ENCODE peak calls at places on chromosome 22, in six cellular contexts. M, B, N, W, F and A are unnamed samples.

GRCh38 chr22:43993072-43993760 is 30.9 kb upstream of the PARVB start:
- DNase-seq in M (peak; percentile 64), B (peak; percentile 82), N (peak; percentile 60), W (peak; percentile 53), F (peak; percentile 37), A (peak; percentile 75)

GRCh38 chr22:20946080-20946986 is 20.7 kb upstream of the AIFM3 start:
- DNase-seq in M (peak; percentile 34), B (no peak), N (peak; percentile 59), W (no peak), F (no peak), A (no peak)

GRCh38 chr22:47012589-47013365 is 250.3 kb downstream of the TBC1D22A start:
- DNase-seq in M (peak; percentile 77), B (no peak), N (peak; percentile 61), W (no peak), F (no peak), A (peak; percentile 34)

GRCh38 chr22:48926663-48927062 is 901.0 kb downstream of the BRD1 start:
- DNase-seq in M (no peak), B (peak; percentile 31), N (no peak), W (no peak), F (no peak), A (no peak)

GRCh38 chr22:41857160-41857859 is 24.4 kb downstream of the SREBF2 start:
- DNase-seq in M (peak; percentile 72), B (peak; percentile 63), N (peak; percentile 72), W (peak; percentile 37), F (peak; percentile 30), A (peak; percentile 94)

GRCh38 chr22:33050614-33051230 is 7.5 kb downstream of the SYN3 start:
- DNase-seq in M (no peak), B (no peak), N (no peak), W (no peak), F (no peak), A (peak; percentile 40)

GRCh38 chr22:42814215-42814614 is 42.9 kb downstream of the ARFGAP3 start:
- DNase-seq in M (no peak), B (no peak), N (no peak), W (no peak), F (no peak), A (no peak)

GRCh38 chr22:45224331-45224730 is 16.4 kb downstream of the KIAA0930 start:
- DNase-seq in M (no peak), B (no peak), N (no peak), W (no peak), F (no peak), A (no peak)

GRCh38 chr22:34055525-34056200 is 135.4 kb upstream of the LARGE1 start:
- DNase-seq in M (no peak), B (peak; percentile 87), N (peak; percentile 5), W (peak; percentile 35), F (no peak), A (peak; percentile 95)

GRCh38 chr22:41822289-41823057 is 10.4 kb upstream of the SREBF2 start:
- DNase-seq in M (peak; percentile 82), B (no peak), N (peak; percentile 83), W (no peak), F (no peak), A (peak; percentile 84)

GRCh38 chr22:46209262-46209661 is 40.8 kb downstream of the CDPF1 start:
- DNase-seq in M (no peak), B (no peak), N (no peak), W (no peak), F (no peak), A (no peak)

GRCh38 chr22:45502215-45503070 is at the start of gene FBLN1:
- DNase-seq in M (no peak), B (peak; percentile 86), N (peak; percentile 56), W (peak; percentile 85), F (peak; percentile 59), A (peak; percentile 89)

GRCh38 chr22:44354288-44354687 is 41.5 kb upstream of the SHISAL1 start:
- DNase-seq in M (no peak), B (no peak), N (no peak), W (no peak), F (no peak), A (no peak)

DNA sequence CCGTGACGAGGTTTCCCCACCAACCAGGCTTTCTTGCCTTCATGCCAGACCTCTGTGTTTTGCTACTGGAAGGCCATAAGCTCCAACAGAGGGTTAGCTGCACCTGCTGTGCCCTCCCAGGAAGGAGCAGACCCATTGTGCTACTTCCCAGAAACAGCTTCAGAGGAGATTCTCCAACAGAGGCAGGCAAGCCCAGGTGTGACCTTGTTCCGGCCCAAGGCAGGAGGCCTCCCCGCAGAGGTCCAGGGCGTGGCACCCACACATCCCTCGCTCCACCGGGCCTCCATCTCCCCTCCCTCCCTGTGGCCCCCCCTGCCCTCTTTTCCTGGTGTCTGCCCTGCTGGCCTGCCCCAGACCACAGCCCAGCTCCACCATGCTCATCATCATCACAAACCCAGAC is 57.7 kb downstream of the ELFN2 start:
- DNase-seq in M (no peak), B (no peak), N (no peak), W (no peak), F (no peak), A (no peak)
- H3K18ac ChIP-seq in M (no peak overlapping the region), B (no peak overlapping the region), N (no peak overlapping the region), W (peak overlapping the region; percentile 7), F (no peak overlapping the region), A (no peak overlapping the region)

GRCh38 chr22:37146507-37147180 is 3.1 kb downstream of the IL2RB start:
- DNase-seq in M (no peak), B (no peak), N (no peak), W (no peak), F (no peak), A (no peak)

GRCh38 chr22:37147186-37147990 is 2.3 kb downstream of the IL2RB start:
- DNase-seq in M (no peak), B (no peak), N (peak; percentile 10), W (no peak), F (no peak), A (no peak)

GRCh38 chr22:37148742-37149665 is 712 bp downstream of the IL2RB start:
- DNase-seq in M (no peak), B (no peak), N (no peak), W (no peak), F (no peak), A (no peak)

GRCh38 chr22:37145415-37146385 is 4.0 kb downstream of the IL2RB start:
- DNase-seq in M (peak; percentile 2), B (no peak), N (peak; percentile 28), W (no peak), F (peak; percentile 42), A (no peak)

GRCh38 chr22:37148031-37148651 is 1.6 kb downstream of the IL2RB start:
- DNase-seq in M (no peak), B (no peak), N (no peak), W (no peak), F (no peak), A (no peak)
- H3K4me3 ChIP-seq in M (no peak overlapping the region), B (no peak overlapping the region), N (no peak overlapping the region), W (no peak overlapping the region), F (no peak overlapping the region), A (no peak overlapping the region)

DNA sequence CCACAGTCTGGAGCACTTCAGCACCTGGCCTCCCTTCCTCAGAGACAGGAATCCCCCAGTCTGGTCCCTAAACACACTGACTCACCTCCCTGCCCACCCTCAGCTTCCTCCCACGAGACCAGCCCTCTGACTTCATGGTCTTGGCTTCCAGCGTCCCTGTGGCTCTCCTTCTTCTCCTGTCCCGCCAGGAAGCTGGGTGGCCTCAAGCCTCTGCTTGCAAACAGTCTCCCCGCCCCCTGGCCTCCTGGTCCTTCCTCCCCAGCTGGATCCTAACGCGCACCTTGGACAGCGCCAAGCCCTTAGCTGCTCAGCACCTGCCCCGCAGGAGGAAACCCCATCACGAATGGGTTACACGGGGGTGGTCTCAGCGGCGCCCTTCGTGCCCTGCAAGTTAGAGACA is 4.5 kb downstream of the NCF4 start:
- DNase-seq in M (no peak), B (no peak), N (no peak), W (no peak), F (peak; percentile 45), A (peak; percentile 49)
- H3K9ac ChIP-seq in M (no peak overlapping the region), B (no peak overlapping the region), N (no peak overlapping the region), W (no peak overlapping the region), F (no peak overlapping the region), A (no peak overlapping the region)

DNA sequence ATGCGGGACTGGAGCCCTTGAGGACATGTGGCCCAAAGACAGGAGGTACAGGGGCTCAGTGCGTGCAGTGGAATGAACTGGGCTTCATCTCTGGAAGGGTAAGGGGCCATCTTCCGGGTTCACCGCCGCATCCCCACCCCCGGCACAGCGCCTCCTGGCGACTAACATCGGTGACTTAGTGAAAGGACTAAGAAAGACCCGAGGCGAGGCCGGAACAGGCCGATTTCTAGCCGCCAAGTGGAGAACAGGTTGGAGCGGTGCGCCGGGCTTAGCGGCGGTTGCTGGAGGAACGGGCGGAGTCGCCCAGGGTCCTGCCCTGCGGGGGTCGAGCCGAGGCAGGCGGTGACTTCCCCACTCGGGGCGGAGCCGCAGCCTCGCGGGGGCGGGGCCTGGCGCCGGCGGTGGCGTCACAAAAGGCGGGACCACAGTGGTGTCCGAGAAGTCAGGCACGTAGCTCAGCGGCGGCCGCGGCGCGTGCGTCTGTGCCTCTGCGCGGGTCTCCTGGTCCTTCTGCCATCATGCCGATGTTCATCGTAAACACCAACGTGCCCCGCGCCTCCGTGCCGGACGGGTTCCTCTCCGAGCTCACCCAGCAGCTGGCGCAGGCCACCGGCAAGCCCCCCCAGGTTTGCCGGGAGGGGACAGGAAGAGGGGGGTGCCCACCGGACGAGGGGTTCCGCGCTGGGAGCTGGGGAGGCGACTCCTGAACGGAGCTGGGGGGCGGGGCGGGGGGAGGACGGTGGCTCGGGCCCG is at the start of gene MIF:
- DNase-seq in M (peak; percentile 91), B (peak; percentile 100), N (peak; percentile 94), W (peak; percentile 96), F (peak; percentile 99), A (peak; percentile 99)
- H3K18ac ChIP-seq in M (peak within 1 kb of the TSS; percentile 92), B (peak within 1 kb of the TSS; percentile 99), N (peak within 1 kb of the TSS; percentile 98), W (peak within 1 kb of the TSS; percentile 99), F (peak within 1 kb of the TSS; percentile 91), A (peak within 1 kb of the TSS; percentile 93)

DNA sequence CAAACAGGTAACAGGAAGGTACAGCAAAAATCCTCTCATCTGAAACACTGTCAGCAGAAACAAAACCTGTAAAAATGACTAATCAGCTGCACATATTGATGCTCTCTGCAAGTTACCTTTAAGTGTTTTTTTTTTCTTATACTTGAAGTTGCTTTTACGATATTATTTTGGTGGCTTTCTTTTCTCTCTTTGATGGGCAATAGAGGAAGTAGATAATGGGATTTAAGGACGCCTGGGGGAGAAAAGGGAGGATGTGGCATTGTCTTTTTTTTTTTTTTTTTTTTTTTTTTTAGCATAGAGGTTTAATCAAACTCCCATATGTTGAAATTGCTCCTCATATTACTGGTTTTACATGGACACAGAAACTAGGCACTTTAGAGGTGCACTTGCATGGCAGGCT is 11.4 kb upstream of the ADSL start:
- DNase-seq in M (no peak), B (no peak), N (no peak), W (no peak), F (no peak), A (peak; percentile 20)
- H3K4me3 ChIP-seq in M (no peak overlapping the region), B (no peak overlapping the region), N (no peak overlapping the region), W (no peak overlapping the region), F (no peak overlapping the region), A (no peak overlapping the region)

DNA sequence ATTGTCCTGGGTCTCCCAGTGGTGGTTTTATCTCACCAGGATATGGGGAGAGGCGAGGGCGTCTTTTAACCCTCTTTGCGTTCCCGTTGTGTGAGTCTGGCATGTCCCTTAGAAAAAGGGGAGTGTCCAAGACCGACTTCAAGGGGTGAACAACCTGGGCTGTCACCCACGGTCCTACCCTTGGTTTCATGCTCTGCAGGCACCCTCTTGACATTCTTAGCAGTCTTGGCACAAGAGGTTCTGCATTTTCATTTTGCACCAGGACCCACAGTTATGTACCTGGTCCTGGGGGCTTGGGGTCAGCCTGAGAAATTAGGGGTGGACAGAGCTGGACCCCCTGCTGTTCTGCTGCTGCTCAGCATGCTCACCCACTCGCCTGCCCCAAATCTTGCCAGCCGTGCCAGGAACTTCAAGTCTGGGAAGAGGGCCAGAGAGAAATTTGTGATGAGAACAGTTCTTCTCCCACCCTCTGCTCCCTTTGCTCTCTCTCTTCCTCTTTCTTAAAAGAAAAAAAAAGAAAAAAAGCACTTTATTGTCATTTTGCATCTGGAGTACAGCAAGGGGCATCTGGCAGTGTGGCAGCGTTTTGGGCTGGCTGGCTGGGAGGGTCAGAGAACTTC is 471.2 kb downstream of the MIAT start:
- DNase-seq in M (no peak), B (no peak), N (no peak), W (no peak), F (no peak), A (no peak)
- H3K9ac ChIP-seq in M (no peak overlapping the region), B (no peak overlapping the region), N (peak overlapping the region; percentile 12), W (no peak overlapping the region), F (no peak overlapping the region), A (no peak overlapping the region)